ENCODE peak calls at places on chromosome 20, in four cellular contexts. V is IMR-90, Y is GM23338, F is fibroblast of lung. D is an unnamed sample.

GRCh38 chr20:61056627-61057312 is 195.3 kb upstream of the CDH4 start:
- DNase-seq in V (no peak), Y (no peak), F (no peak), D (no peak)

GRCh38 chr20:61382194-61382593 is 130.1 kb downstream of the CDH4 start:
- DNase-seq in V (no peak), Y (no peak), F (no peak), D (no peak)

GRCh38 chr20:8388707-8389106 is 256.6 kb downstream of the PLCB1 start:
- DNase-seq in V (peak), Y (no peak), F (peak), D (no peak)

GRCh38 chr20:35663516-35663812 is 1.2 kb downstream of the CPNE1 start:
- DNase-seq in V (peak), Y (no peak), F (no peak), D (no peak)

GRCh38 chr20:1893721-1894470 is 1.3 kb upstream of the SIRPA start:
- DNase-seq in V (no peak), Y (peak), F (no peak), D (no peak)

GRCh38 chr20:38001173-38001875 is 31.9 kb downstream of the TTI1 start:
- DNase-seq in V (peak), Y (no peak), F (peak), D (peak)

GRCh38 chr20:22180244-22180643 is 404.1 kb downstream of the FOXA2 start:
- DNase-seq in V (no peak), Y (peak), F (no peak), D (no peak)

GRCh38 chr20:33793011-33793931 is 17.9 kb upstream of the CHMP4B start:
- DNase-seq in V (peak), Y (no peak), F (no peak), D (no peak)

GRCh38 chr20:58690851-58691250 is 1.7 kb upstream of the NPEPL1 start:
- DNase-seq in V (peak), Y (no peak), F (peak), D (peak)

GRCh38 chr20:37344506-37345338 is 1.2 kb upstream of the SRC start:
- DNase-seq in V (no peak), Y (no peak), F (no peak), D (peak)

GRCh38 chr20:41329435-41330342 is 10.9 kb upstream of the LPIN3 start:
- DNase-seq in V (peak), Y (no peak), F (peak), D (peak)

GRCh38 chr20:47273591-47274235 is 82.8 kb downstream of the ZMYND8 start:
- DNase-seq in V (peak), Y (no peak), F (no peak), D (no peak)

GRCh38 chr20:43972051-43972450 is 57.4 kb downstream of the TOX2 start:
- DNase-seq in V (no peak), Y (no peak), F (no peak), D (no peak)

GRCh38 chr20:57053067-57053466 is 213.4 kb downstream of the BMP7 start:
- DNase-seq in V (no peak), Y (no peak), F (no peak), D (no peak)

DNA sequence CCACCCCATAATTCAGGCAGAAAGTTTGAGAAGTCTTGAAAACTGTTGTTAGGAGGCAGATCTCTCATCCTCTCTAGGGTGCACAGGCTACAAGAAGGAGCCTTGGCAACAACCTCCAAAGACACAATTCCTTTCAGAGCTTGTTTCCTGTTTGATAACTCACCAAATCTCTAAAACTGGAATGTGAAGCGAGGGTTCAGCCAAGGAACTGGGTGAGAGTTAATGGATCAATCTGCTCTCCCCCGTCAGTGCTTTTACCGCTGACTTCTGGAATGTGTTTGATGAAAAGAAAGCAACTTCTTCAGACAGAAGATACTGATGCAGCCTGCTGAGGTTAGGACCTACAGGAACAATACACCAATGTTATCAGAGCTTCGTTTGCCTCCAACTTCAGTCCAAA is 171.8 kb upstream of the BMP2 start:
- DNase-seq in V (peak), Y (no peak), F (peak), D (no peak)
- H3K4me2 ChIP-seq in V (peak), Y (no peak), F (peak), D (peak)

DNA sequence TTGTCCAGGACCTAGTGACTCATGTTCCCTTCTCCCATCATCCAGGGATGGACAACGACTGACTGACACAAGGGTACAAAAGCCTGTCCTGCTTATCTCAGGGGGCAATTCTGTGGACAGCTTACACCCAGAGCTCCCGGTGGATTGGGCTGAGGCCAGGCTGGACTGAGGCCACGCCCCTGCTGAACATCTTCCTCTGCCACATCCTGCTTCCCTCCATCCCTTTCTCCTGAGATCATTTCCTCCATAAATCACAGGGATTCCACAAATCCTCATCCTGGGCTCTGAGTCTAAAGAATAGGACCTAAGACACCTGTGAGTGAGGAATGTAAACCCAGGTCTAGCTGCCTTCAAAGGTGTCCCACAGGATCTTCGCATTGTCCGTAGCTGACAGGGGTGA is 30.4 kb upstream of the RNF24 start:
- DNase-seq in V (peak), Y (no peak), F (no peak), D (no peak)
- H3K4me2 ChIP-seq in V (no peak), Y (no peak), F (peak), D (no peak)

DNA sequence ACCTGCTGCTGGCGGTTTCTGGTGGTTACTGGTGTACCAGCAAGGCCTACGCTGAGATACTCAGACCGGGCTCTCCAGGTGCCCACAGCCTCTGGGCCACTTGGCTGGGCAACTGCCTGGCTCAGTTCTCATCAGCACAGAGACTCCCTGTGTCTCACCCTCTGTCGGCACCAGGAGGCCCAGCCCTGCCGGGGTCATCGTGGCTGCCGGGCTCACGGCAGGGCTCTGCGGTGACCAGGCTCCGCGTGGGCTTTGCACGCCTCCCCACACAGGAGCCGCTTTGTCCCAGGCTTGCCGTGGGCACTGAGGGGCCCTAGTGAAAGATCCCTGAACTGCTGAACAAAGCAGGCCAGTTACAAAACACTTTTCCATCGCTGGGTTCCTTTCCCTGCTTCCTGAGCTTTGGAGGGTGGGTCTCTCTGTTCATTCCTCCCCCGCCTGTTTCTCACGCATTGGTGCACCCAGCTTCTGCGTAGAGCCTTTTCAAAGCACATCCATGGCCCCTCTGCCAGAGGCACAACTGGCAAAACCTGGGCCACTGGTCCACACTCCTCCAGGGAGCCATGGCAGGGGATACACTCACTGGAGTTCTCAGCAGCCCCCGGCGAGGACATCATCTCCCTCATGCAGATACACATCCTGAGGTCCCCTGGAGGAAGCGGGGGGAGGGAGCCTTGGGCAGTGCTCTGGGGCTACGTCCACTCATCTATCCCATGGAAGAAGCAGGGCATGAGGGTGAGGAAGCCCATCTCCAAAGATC is 117.0 kb downstream of the NFATC2 start:
- DNase-seq in V (no peak), Y (peak), F (no peak), D (no peak)
- H3K4me2 ChIP-seq in V (no peak), Y (no peak), F (no peak), D (no peak)

DNA sequence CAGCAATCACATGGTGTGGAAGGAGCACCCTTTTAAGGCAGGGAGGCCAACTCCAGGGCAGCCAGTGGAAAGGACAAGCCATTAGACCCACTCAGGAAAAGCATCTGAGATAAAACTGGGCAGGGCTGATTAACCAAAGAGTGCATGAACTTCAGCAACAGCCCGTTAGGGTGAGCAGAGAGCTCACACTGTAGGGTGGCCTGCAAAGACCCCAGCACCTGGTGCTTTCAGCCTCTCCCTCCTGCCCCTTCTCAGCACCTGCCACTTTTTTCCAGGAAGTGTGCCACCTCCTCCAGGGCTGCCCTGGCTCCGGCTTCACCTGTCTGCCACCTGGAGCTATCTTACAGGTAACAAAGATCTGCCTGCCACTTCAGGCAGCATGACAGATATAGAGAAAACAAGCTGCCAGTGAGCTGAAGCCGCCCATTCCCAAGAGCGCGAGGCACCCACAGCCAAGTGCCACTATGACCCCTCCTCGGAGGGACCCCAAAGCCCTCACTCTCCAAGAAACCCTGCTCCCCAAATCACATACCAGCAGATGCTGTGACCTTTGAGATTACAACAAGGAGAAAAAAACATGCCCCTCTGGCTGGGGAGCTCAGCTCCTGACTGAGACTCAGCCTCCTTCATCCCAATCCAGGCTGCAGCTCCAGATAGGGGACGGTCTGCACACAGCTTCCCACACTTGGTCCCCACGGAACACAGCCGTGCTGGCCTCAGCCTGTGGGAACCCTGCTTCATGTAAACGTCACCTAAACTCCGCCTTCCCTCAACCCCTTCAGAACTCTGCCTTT is 71.2 kb downstream of the ABHD12 start:
- DNase-seq in V (no peak), Y (no peak), F (no peak), D (no peak)
- H3K4me2 ChIP-seq in V (no peak), Y (no peak), F (no peak), D (no peak)

GRCh38 chr20:25126204-25126603 is 44.3 kb upstream of the VSX1 start:
- DNase-seq in V (no peak), Y (no peak), F (no peak), D (no peak)
- H3K4me2 ChIP-seq in V (no peak), Y (no peak), F (no peak), D (no peak)

GRCh38 chr20:25541676-25542075 is 43.7 kb downstream of the NINL start:
- DNase-seq in V (no peak), Y (no peak), F (peak), D (no peak)
- H3K4me2 ChIP-seq in V (no peak), Y (no peak), F (no peak), D (peak)